ENCODE peak calls at places on chromosomes 2 and 18, in seven cellular contexts. E is thyroid gland, P is astrocyte of the spinal cord, F is body of pancreas, G is right atrium auricular region, J is foreskin fibroblast, Z is psoas muscle. V is an unnamed sample.

GRCh38 chr2:44348385-44348784 is 12.9 kb downstream of the PREPL start:
- DNase-seq in E (no peak), P (peak; percentile 55), F (no peak), G (no peak), J (peak; percentile 34), Z (no peak), V (no peak)

GRCh38 chr18:3806656-3807055 is 356.7 kb downstream of the TGIF1 start:
- DNase-seq in E (no peak), P (no peak), F (no peak), G (no peak), J (no peak), Z (no peak), V (no peak)

GRCh38 chr18:77858331-77858730 is 608.7 kb downstream of the GALR1 start:
- DNase-seq in E (no peak), P (no peak), F (no peak), G (no peak), J (no peak), Z (no peak), V (no peak)

GRCh38 chr2:120990451-120990871 is 254.8 kb downstream of the GLI2 start:
- DNase-seq in E (no peak), P (no peak), F (no peak), G (no peak), J (peak; percentile 52), Z (no peak), V (no peak)

GRCh38 chr2:186130678-186131511 is 355.2 kb upstream of the ZC3H15 start:
- DNase-seq in E (no peak), P (peak; percentile 5), F (no peak), G (no peak), J (no peak), Z (no peak), V (no peak)

GRCh38 chr18:58226476-58226875 is 182.4 kb downstream of the NEDD4L start:
- DNase-seq in E (no peak), P (no peak), F (no peak), G (no peak), J (no peak), Z (no peak), V (no peak)

GRCh38 chr18:78073275-78073674 is 823.6 kb downstream of the GALR1 start:
- DNase-seq in E (no peak), P (no peak), F (no peak), G (no peak), J (no peak), Z (no peak), V (no peak)

GRCh38 chr2:150209746-150210145 is 277.7 kb downstream of the RND3 start:
- DNase-seq in E (no peak), P (no peak), F (no peak), G (no peak), J (no peak), Z (no peak), V (no peak)

GRCh38 chr18:36756262-36756661 is 72.5 kb downstream of the TPGS2 start:
- DNase-seq in E (no peak), P (no peak), F (no peak), G (no peak), J (peak; percentile 59), Z (no peak), V (peak; percentile 79)

GRCh38 chr2:172461591-172462392 is 34.4 kb downstream of the ITGA6 start:
- DNase-seq in E (peak; percentile 59), P (peak; percentile 51), F (peak; percentile 77), G (no peak), J (peak; percentile 16), Z (peak; percentile 41), V (peak; percentile 74)
- TF ChIP-seq CTCF in E (peak; percentile 72), P (peak; percentile 89), F (peak; percentile 90), G (peak; percentile 85), J (peak; percentile 89), Z (peak; percentile 83), V (peak; percentile 82)

GRCh38 chr2:39120771-39121522 is at the start of gene SOS1:
- DNase-seq in E (peak; percentile 97), P (peak; percentile 95), F (peak; percentile 96), G (peak; percentile 93), J (peak; percentile 89), Z (peak; percentile 96), V (peak; percentile 95)

GRCh38 chr2:39119732-39120520 is 925 bp downstream of the SOS1 start:
- DNase-seq in E (peak; percentile 42), P (peak; percentile 53), F (peak; percentile 58), G (no peak), J (peak; percentile 48), Z (peak; percentile 62), V (peak; percentile 74)

GRCh38 chr2:39123436-39123999 is 2.7 kb upstream of the SOS1 start:
- DNase-seq in E (no peak), P (no peak), F (no peak), G (no peak), J (no peak), Z (no peak), V (no peak)

GRCh38 chr2:39120521-39120770 is 405 bp downstream of the SOS1 start:
- DNase-seq in E (no peak), P (no peak), F (no peak), G (no peak), J (no peak), Z (no peak), V (no peak)

GRCh38 chr2:39121523-39122063 is 742 bp upstream of the SOS1 start:
- DNase-seq in E (no peak), P (no peak), F (no peak), G (no peak), J (no peak), Z (no peak), V (no peak)
- H3K4me3 ChIP-seq in E (peak overlapping the region; percentile 9), P (peak overlapping the region; percentile 76), F (peak overlapping the region; percentile 51), G (peak overlapping the region; percentile 86), J (peak overlapping the region; percentile 95), Z (peak overlapping the region; percentile 92), V (peak overlapping the region; percentile 91)

GRCh38 chr2:135817946-135818345 is 19.0 kb downstream of the LCT start:
- DNase-seq in E (no peak), P (no peak), F (no peak), G (no peak), J (no peak), Z (no peak), V (peak; percentile 36)

GRCh38 chr2:135820003-135820618 is 16.9 kb downstream of the LCT start:
- DNase-seq in E (no peak), P (peak; percentile 79), F (no peak), G (no peak), J (peak; percentile 17), Z (no peak), V (no peak)

GRCh38 chr2:135817466-135817865 is 19.5 kb downstream of the LCT start:
- DNase-seq in E (no peak), P (no peak), F (no peak), G (no peak), J (no peak), Z (no peak), V (no peak)

GRCh38 chr2:135821190-135821589 is 15.8 kb downstream of the LCT start:
- DNase-seq in E (no peak), P (no peak), F (no peak), G (no peak), J (no peak), Z (no peak), V (no peak)

GRCh38 chr2:135819211-135819610 is 17.8 kb downstream of the LCT start:
- DNase-seq in E (no peak), P (peak; percentile 21), F (no peak), G (no peak), J (peak; percentile 17), Z (no peak), V (peak; percentile 46)
- TF ChIP-seq CTCF in E (no peak), P (peak; percentile 39), F (no peak), G (no peak), J (peak; percentile 34), Z (no peak), V (peak; percentile 51)

GRCh38 chr2:77519888-77520506 is 2.2 kb downstream of the LRRTM4 start:
- DNase-seq in E (no peak), P (no peak), F (no peak), G (no peak), J (no peak), Z (no peak), V (no peak)
- H3K4me3 ChIP-seq in E (no peak overlapping the region), P (no peak overlapping the region), F (no peak overlapping the region), G (no peak overlapping the region), J (no peak overlapping the region), Z (peak overlapping the region; percentile 36), V (no peak overlapping the region)

DNA sequence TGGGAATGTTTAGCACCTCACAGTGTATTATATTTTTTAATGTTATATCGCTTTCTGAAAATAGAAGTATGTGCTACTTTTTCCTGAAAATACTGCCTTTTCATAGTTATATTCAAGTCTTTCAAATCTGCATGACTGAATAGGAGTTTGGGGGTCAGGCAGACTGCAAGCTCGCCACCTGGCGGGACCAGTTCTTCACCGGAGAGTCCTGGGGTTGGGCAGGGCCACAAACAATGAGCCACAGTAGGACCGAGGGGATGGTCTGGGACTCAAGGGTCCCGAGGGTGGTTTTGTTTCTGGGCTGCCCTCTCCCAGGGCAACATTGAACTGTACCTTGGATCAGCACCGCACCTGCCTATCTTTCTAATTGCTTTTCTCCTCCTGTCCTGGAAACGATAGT is 70.6 kb downstream of the VWA3B start:
- DNase-seq in E (no peak), P (no peak), F (no peak), G (no peak), J (no peak), Z (no peak), V (no peak)
- TF ChIP-seq CTCF in E (no peak), P (no peak), F (peak; percentile 5), G (no peak), J (no peak), Z (no peak), V (no peak)

DNA sequence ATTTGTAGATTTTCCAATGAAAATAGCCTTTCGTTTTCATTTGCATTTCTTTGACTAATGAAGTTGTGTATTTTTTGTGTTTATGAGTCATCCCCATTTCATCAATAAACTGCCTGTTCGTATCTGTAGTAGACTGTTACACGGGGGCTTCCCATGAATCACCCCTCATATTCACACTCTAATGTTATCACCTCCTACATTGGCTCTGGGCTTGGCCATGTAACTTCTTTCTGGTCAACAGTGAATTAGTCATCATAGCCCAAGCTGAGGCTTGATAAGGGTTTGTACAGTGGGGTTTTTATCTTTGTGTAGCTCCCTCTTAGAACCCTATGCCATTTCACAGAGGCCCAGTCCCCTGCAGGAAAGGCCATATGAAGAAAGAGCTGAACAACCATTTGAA is 151.1 kb downstream of the CCBE1 start:
- DNase-seq in E (no peak), P (peak; percentile 62), F (no peak), G (no peak), J (peak; percentile 60), Z (no peak), V (peak; percentile 75)
- H3K4me3 ChIP-seq in E (no peak overlapping the region), P (no peak overlapping the region), F (no peak overlapping the region), G (no peak overlapping the region), J (no peak overlapping the region), Z (no peak overlapping the region), V (no peak overlapping the region)

GRCh38 chr18:44655435-44655834 is 25.3 kb upstream of the SETBP1 start:
- DNase-seq in E (no peak), P (no peak), F (no peak), G (no peak), J (no peak), Z (no peak), V (no peak)

GRCh38 chr18:44651918-44652317 is 28.8 kb upstream of the SETBP1 start:
- DNase-seq in E (no peak), P (no peak), F (no peak), G (no peak), J (no peak), Z (no peak), V (no peak)

GRCh38 chr18:44651453-44651852 is 29.2 kb upstream of the SETBP1 start:
- DNase-seq in E (no peak), P (peak; percentile 72), F (no peak), G (no peak), J (peak; percentile 66), Z (no peak), V (peak; percentile 66)

GRCh38 chr18:44654555-44654954 is 26.1 kb upstream of the SETBP1 start:
- DNase-seq in E (no peak), P (peak; percentile 79), F (no peak), G (no peak), J (peak; percentile 82), Z (no peak), V (peak; percentile 94)
- TF ChIP-seq CTCF in E (no peak), P (no peak), F (no peak), G (no peak), J (no peak), Z (no peak), V (no peak)